ENCODE peak calls at places on chromosomes 2 and 18, in four cellular contexts. B is GM12865, U is fibroblast of lung, Q is upper lobe of right lung. P is an unnamed sample.

GRCh38 chr2:10305715-10306114 is 3.0 kb downstream of the HPCAL1 start:
- DNase-seq in B (no peak), U (no peak), Q (no peak), P (no peak)

GRCh38 chr18:58578835-58579560 is 49.9 kb downstream of the ALPK2 start:
- DNase-seq in B (no peak), U (peak), Q (no peak), P (peak)

GRCh38 chr2:239693761-239694415 is 293.1 kb upstream of the HDAC4 start:
- DNase-seq in B (no peak), U (no peak), Q (peak), P (peak)

GRCh38 chr18:30481871-30482270 is 560.7 kb downstream of the DSC3 start:
- DNase-seq in B (no peak), U (no peak), Q (no peak), P (no peak)

GRCh38 chr2:821546-821945 is 129.1 kb upstream of the SNTG2 start:
- DNase-seq in B (no peak), U (no peak), Q (no peak), P (no peak)

GRCh38 chr2:181632733-181633401 is 24.0 kb downstream of the CERKL start:
- DNase-seq in B (peak), U (no peak), Q (no peak), P (no peak)

GRCh38 chr2:110740747-110741349 is 8.5 kb downstream of the ACOXL start:
- DNase-seq in B (no peak), U (no peak), Q (no peak), P (no peak)

GRCh38 chr18:65415167-65415566 is 335.6 kb upstream of the CDH7 start:
- DNase-seq in B (no peak), U (no peak), Q (no peak), P (no peak)

GRCh38 chr2:127177617-127178278 is 42.4 kb downstream of the CYP27C1 start:
- DNase-seq in B (no peak), U (no peak), Q (no peak), P (no peak)

GRCh38 chr2:121015971-121016485 is 269.0 kb downstream of the TFCP2L1 start:
- DNase-seq in B (no peak), U (no peak), Q (no peak), P (no peak)

GRCh38 chr18:72539861-72540260 is 4.3 kb downstream of the CBLN2 start:
- DNase-seq in B (no peak), U (no peak), Q (no peak), P (no peak)

GRCh38 chr2:81324046-81324445 is 1019.5 kb upstream of the LRRTM1 start:
- DNase-seq in B (peak), U (peak), Q (no peak), P (no peak)

GRCh38 chr2:161171595-161171929 is 11.3 kb downstream of the TANK start:
- DNase-seq in B (peak), U (no peak), Q (no peak), P (no peak)

GRCh38 chr2:232876071-232876977 is 6.3 kb downstream of the SNORC start:
- DNase-seq in B (peak), U (no peak), Q (peak), P (no peak)

GRCh38 chr2:14634223-14634884 is 1.8 kb downstream of the LRATD1 start:
- DNase-seq in B (peak), U (peak), Q (peak), P (no peak)

GRCh38 chr18:12747530-12748315 is 44.9 kb downstream of the PSMG2 start:
- DNase-seq in B (no peak), U (no peak), Q (no peak), P (no peak)

GRCh38 chr18:48419268-48420022 is 10.3 kb upstream of the ZBTB7C start:
- DNase-seq in B (no peak), U (no peak), Q (no peak), P (no peak)

GRCh38 chr18:10474309-10474708 is 19.9 kb downstream of the APCDD1 start:
- DNase-seq in B (no peak), U (no peak), Q (no peak), P (no peak)

GRCh38 chr2:190636362-190636761 is 12.5 kb upstream of the NAB1 start:
- DNase-seq in B (no peak), U (peak), Q (no peak), P (no peak)

GRCh38 chr18:2994603-2995432 is 18.1 kb downstream of the LPIN2 start:
- DNase-seq in B (peak), U (no peak), Q (no peak), P (no peak)

GRCh38 chr2:63514781-63515180 is 73.5 kb downstream of the WDPCP start:
- DNase-seq in B (no peak), U (no peak), Q (no peak), P (no peak)

GRCh38 chr2:1286929-1287328 is 126.3 kb upstream of the TPO start:
- DNase-seq in B (no peak), U (no peak), Q (no peak), P (peak)

GRCh38 chr2:42493468-42493884 is 306 bp downstream of the KCNG3 start:
- DNase-seq in B (no peak), U (no peak), Q (no peak), P (no peak)

GRCh38 chr2:146701183-146701582 is 1143.6 kb upstream of the ACVR2A start:
- DNase-seq in B (peak), U (no peak), Q (no peak), P (no peak)

GRCh38 chr2:20227894-20228505 is 3.1 kb upstream of the SDC1 start:
- DNase-seq in B (no peak), U (no peak), Q (peak), P (peak)

GRCh38 chr2:14684516-14684915 is 52.0 kb downstream of the LRATD1 start:
- DNase-seq in B (no peak), U (no peak), Q (no peak), P (no peak)

GRCh38 chr2:177692042-177692823 is 299.7 kb downstream of the AGPS start:
- DNase-seq in B (no peak), U (no peak), Q (no peak), P (no peak)

GRCh38 chr18:903703-904102 is 968 bp upstream of the ADCYAP1 start:
- DNase-seq in B (peak), U (peak), Q (peak), P (no peak)

GRCh38 chr2:38461470-38461869 is 84.4 kb upstream of the ATL2 start:
- DNase-seq in B (no peak), U (no peak), Q (no peak), P (no peak)

GRCh38 chr2:53635681-53636080 is 131.9 kb upstream of the CHAC2 start:
- DNase-seq in B (no peak), U (no peak), Q (no peak), P (no peak)

GRCh38 chr18:79554945-79555645 is 124.5 kb upstream of the CTDP1 start:
- DNase-seq in B (no peak), U (no peak), Q (peak), P (peak)

DNA sequence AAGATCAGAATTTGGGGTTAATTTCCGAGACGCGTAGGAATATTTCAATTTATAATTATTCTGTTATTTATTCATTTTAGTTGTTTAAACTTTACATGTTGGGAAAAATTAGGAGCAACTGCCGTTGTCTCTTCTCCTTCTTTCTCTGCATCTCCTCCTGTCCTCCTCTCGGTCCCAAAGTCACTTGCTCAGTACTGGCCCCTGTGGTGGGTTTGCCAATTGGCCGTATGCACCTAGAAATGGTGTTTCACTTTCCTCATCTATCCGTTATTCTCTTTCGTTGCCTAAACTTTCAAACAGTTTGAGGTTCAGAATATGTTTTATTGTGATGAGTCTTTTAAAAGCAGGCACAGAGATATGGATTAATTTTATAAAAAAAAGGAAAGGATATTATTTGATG is 517.9 kb downstream of the PLCL1 start:
- DNase-seq in B (no peak), U (no peak), Q (no peak), P (no peak)
- TF ChIP-seq CTCF in B (no peak), U (peak), Q (peak), P (peak)

GRCh38 chr2:162328424-162329157 is 10.1 kb upstream of the IFIH1 start:
- DNase-seq in B (no peak), U (no peak), Q (no peak), P (no peak)

GRCh38 chr2:162330881-162331280 is 12.4 kb upstream of the IFIH1 start:
- DNase-seq in B (no peak), U (no peak), Q (no peak), P (no peak)

DNA sequence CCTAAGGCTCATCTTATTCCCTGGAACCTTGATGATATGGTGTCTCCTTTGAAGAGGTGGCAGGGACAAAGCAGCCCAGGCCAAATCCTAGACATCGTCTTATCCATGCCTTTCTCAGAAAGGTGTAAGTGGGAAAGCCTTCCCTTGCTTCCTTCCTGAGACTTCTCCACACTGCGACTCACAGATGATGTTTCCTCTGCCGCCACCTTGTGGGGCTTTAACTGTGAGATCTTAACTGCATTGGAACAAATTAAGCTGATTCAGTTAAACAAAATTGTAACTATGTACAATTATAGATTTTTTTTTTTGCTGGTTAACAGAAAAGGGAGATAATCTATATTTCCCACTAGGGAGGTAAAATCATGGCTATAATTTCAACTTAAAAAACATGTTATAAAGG is 10.0 kb upstream of the GCA start:
- DNase-seq in B (peak), U (no peak), Q (no peak), P (no peak)
- TF ChIP-seq CTCF in B (peak), U (peak), Q (peak), P (peak)

GRCh38 chr2:186042207-186043028 is 303.8 kb downstream of the FSIP2 start:
- DNase-seq in B (no peak), U (no peak), Q (no peak), P (no peak)

GRCh38 chr2:186044761-186045160 is 306.2 kb downstream of the FSIP2 start:
- DNase-seq in B (no peak), U (peak), Q (no peak), P (no peak)
- TF ChIP-seq CTCF in B (no peak), U (no peak), Q (no peak), P (no peak)

GRCh38 chr2:96527052-96527964 is 9.2 kb upstream of the ARID5A start:
- DNase-seq in B (peak), U (peak), Q (peak), P (no peak)
- TF ChIP-seq CTCF in B (peak), U (peak), Q (peak), P (peak)

GRCh38 chr2:150097891-150098595 is 389.4 kb downstream of the RND3 start:
- DNase-seq in B (no peak), U (peak), Q (no peak), P (no peak)
- TF ChIP-seq CTCF in B (no peak), U (peak), Q (peak), P (peak)

DNA sequence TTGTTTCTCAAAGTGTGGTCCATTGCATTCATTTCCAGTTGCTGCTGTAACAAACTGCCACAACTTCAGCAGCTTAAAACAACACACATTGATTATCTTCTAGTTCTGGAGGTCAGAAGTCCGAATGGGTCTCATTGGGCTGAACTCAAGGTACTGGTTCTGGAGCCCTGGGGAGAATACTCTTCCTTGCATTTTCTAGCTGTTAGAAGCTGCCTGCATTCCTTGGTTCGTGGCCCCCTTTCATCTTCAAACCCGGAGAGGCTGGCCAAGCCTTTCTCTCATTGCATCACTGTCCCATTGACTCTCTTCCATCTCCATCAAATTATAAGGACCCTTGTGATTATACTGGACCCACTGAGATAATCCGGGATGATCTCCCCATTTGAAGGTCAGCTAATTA is 98.1 kb downstream of the SPATS2L start:
- DNase-seq in B (no peak), U (no peak), Q (no peak), P (no peak)
- TF ChIP-seq CTCF in B (no peak), U (no peak), Q (no peak), P (no peak)

GRCh38 chr2:241532733-241533601 is 24.6 kb upstream of the STK25 start:
- DNase-seq in B (no peak), U (no peak), Q (no peak), P (no peak)
- TF ChIP-seq CTCF in B (no peak), U (no peak), Q (no peak), P (no peak)

GRCh38 chr2:30229596-30229995 is 1.7 kb upstream of the LBH start:
- DNase-seq in B (no peak), U (no peak), Q (no peak), P (no peak)

GRCh38 chr2:30224147-30224546 is 7.2 kb upstream of the LBH start:
- DNase-seq in B (peak), U (no peak), Q (no peak), P (no peak)

GRCh38 chr2:30223413-30223874 is 7.9 kb upstream of the LBH start:
- DNase-seq in B (peak), U (no peak), Q (no peak), P (no peak)

GRCh38 chr2:30225131-30225762 is 6.1 kb upstream of the LBH start:
- DNase-seq in B (peak), U (peak), Q (no peak), P (no peak)

GRCh38 chr2:30226144-30227032 is 4.9 kb upstream of the LBH start:
- DNase-seq in B (peak), U (no peak), Q (no peak), P (no peak)
- TF ChIP-seq CTCF in B (no peak), U (no peak), Q (no peak), P (no peak)

P was measured in osteocyte.